ENCODE peak calls at places on chromosomes 11 and 22, in ten cellular contexts. G is cardiac muscle cell; H is IMR-90; T is psoas muscle; E is HCT116; R is tibial artery; U is CD4-positive, alpha-beta T cell; B is mucosa of descending colon; K is effector memory CD4-positive, alpha-beta T cell; O is PC-9. S is an unnamed sample. For H3K9me3, the result is how much of the 10 kb centered on the place peaks cover.

GRCh38 chr11:19861171-19861570 is 148.5 kb downstream of the NAV2 start:
- DNase-seq in K (no peak), B (no peak), T (no peak), O (no peak), G (no peak), U (no peak), H (no peak), R (no peak), E (no peak), S (no peak)

GRCh38 chr11:113555071-113555739 is 80.0 kb upstream of the DRD2 start:
- DNase-seq in B (no peak), G (no peak), O (no peak), U (no peak), H (no peak), T (no peak), K (no peak), E (no peak), R (no peak), S (no peak)

GRCh38 chr22:28864878-28865596 is 18.3 kb upstream of the ZNRF3 start:
- DNase-seq in O (no peak), E (no peak), H (no peak), K (no peak), U (no peak), T (no peak), B (no peak), G (no peak), R (no peak), S (no peak)

GRCh38 chr11:34625576-34625975 is 4.7 kb downstream of the EHF start:
- DNase-seq in K (no peak), H (no peak), U (no peak), B (no peak), E (no peak), O (no peak), R (no peak), T (no peak), G (no peak), S (no peak)

GRCh38 chr11:117316197-117316961 is at the start of gene BACE1:
- DNase-seq in K (no peak), E (peak), U (no peak), T (peak), O (peak), G (peak), B (peak), R (peak), H (peak), S (no peak)

GRCh38 chr11:122743949-122744876 is 88.7 kb downstream of the UBASH3B start:
- DNase-seq in G (no peak), U (peak), T (no peak), E (no peak), B (peak), H (no peak), R (peak), K (peak), O (no peak), S (peak)

GRCh38 chr11:121437018-121437685 is 15.0 kb upstream of the SORL1 start:
- DNase-seq in K (no peak), E (no peak), R (peak), H (peak), U (no peak), O (no peak), T (no peak), B (no peak), G (no peak), S (no peak)

GRCh38 chr22:26648011-26648497 is 9.3 kb upstream of the MIAT start:
- DNase-seq in K (peak), R (no peak), B (no peak), H (no peak), G (no peak), O (no peak), E (no peak), U (peak), T (no peak), S (peak)

GRCh38 chr11:86938203-86938899 is 16.8 kb downstream of the FZD4 start:
- DNase-seq in B (no peak), G (no peak), H (no peak), O (no peak), T (no peak), E (no peak), U (no peak), R (no peak), K (no peak), S (no peak)

GRCh38 chr11:67288452-67289225 is 464 bp upstream of the ANKRD13D start:
- DNase-seq in G (peak), T (peak), E (peak), O (peak), R (peak), U (peak), K (peak), B (peak), H (peak), S (peak)

GRCh38 chr22:42368379-42369249 is 63.6 kb downstream of the NFAM1 start:
- DNase-seq in U (peak), T (no peak), G (no peak), O (peak), K (peak), B (peak), H (no peak), R (no peak), E (no peak), S (peak)

GRCh38 chr11:125211191-125211953 is 46.8 kb downstream of the PKNOX2 start:
- DNase-seq in E (no peak), T (peak), O (no peak), R (no peak), K (no peak), G (peak), B (no peak), H (peak), U (no peak), S (no peak)

GRCh38 chr22:19811811-19812771 is 42.6 kb downstream of the GNB1L start:
- DNase-seq in T (no peak), G (no peak), E (no peak), U (no peak), K (no peak), H (no peak), O (no peak), B (no peak), R (no peak), S (no peak)

GRCh38 chr11:61911701-61912529 is 5.5 kb downstream of the RAB3IL1 start:
- DNase-seq in G (no peak), T (no peak), E (no peak), U (no peak), B (no peak), O (no peak), K (no peak), R (peak), H (no peak), S (no peak)

GRCh38 chr11:13015753-13016152 is 6.6 kb downstream of the RASSF10 start:
- DNase-seq in B (no peak), E (no peak), G (peak), O (no peak), U (no peak), K (no peak), H (no peak), R (no peak), T (no peak), S (no peak)

DNA sequence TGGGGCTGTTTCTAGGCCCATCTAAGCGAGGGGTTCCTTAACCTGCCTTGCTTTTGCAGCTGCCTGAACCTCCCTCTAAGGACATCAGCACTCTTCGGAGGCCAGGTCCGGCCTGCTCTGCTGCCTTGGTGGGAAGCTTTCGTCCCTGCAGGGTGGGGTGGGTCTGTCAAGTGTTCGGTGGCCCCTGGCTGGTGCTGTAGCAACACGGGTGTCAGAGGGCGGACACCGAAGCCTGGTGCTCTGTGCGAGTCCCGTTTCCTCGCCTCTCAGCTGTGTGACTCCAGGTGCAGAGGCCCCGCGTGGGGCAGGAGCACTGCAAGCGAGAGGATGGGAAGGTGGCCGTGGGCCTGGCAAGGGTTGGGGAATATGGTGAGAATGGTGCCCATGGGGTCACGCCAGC is 64.6 kb downstream of the CDKN1C start:
- DNase-seq in R (no peak), K (no peak), T (peak), H (no peak), U (no peak), O (no peak), G (no peak), B (no peak), E (no peak), S (no peak)
- H3K9me3 ChIP-seq in R (under half), K (under half), T (under half), H (under half), U (under half), O (under half), G (under half), B (under half), E (under half), S (under half)

GRCh38 chr22:33035276-33035863 is 22.8 kb downstream of the SYN3 start:
- DNase-seq in T (no peak), U (no peak), R (no peak), O (no peak), E (no peak), G (no peak), H (no peak), K (no peak), B (no peak), S (no peak)
- H3K9me3 ChIP-seq in T (under half), U (under half), R (under half), O (under half), E (under half), G (under half), H (under half), K (under half), B (under half), S (under half)

DNA sequence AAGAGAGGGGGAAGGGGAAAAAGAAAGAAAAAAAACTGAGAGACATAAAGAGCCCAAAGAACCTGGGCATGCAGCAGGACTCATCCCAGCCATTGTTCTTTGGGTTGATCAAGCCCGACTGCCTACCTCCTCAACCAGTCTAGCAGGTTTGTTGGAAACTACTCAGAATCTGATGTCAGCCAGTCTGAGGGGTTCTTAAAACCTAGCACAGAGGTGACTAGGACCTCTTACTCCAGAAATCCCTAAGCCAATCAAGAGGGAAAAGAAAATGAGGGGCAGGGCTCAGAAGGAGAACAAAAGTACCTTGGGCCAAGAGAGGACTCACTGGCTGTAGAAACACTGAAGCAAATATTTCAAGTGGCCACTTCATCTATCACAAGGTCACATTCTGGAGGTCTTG is 228.0 kb downstream of the AASDHPPT start:
- DNase-seq in O (peak), U (no peak), E (no peak), K (no peak), B (no peak), H (no peak), G (peak), R (no peak), T (no peak), S (no peak)
- H3K9me3 ChIP-seq in O (under half), U (under half), E (under half), K (under half), B (under half), H (under half), G (under half), R (under half), T (under half), S (under half)

DNA sequence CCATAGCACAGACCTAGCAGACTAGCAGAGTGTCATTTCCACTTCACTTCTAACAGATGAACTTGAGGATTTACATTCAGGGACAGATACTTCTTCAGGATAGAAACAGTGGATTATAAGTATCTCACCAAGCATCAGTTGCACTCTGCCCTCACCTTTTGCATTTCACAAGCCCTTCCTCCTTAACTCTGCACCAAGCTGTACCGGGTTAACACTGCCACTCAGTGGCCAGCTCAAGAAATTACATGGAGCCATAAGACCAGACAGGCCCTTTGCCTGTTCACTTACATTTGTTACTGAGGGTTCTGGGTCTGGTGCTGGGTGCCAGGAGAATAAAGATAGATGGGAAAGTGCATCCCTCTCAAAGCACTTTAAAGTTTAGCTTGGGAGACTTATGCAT is 309.8 kb downstream of the SHANK2 start:
- DNase-seq in E (peak), R (no peak), O (no peak), B (no peak), K (no peak), U (no peak), G (no peak), H (no peak), T (no peak), S (no peak)
- H3K9me3 ChIP-seq in E (under half), R (under half), O (under half), B (under half), K (under half), U (under half), G (under half), H (under half), T (under half), S (under half)

GRCh38 chr22:49296561-49296960 is 531.1 kb downstream of the BRD1 start:
- DNase-seq in E (no peak), T (no peak), H (no peak), K (no peak), U (no peak), O (no peak), R (peak), G (no peak), B (no peak), S (no peak)
- H3K9me3 ChIP-seq in E (under half), T (under half), H (half or more), K (under half), U (under half), O (under half), R (under half), G (under half), B (under half), S (under half)

GRCh38 chr11:74870485-74870884 is 78.4 kb downstream of the XRRA1 start:
- DNase-seq in B (no peak), T (no peak), G (no peak), O (no peak), E (peak), R (no peak), U (no peak), H (peak), K (no peak), S (no peak)
- H3K9me3 ChIP-seq in B (half or more), T (half or more), G (under half), O (half or more), E (under half), R (half or more), U (half or more), H (under half), K (under half), S (under half)

GRCh38 chr11:134626032-134626431 is 214.0 kb upstream of the B3GAT1 start:
- DNase-seq in U (no peak), H (no peak), R (no peak), E (no peak), B (no peak), K (no peak), T (no peak), G (no peak), O (no peak), S (no peak)
- H3K9me3 ChIP-seq in U (under half), H (under half), R (under half), E (under half), B (under half), K (under half), T (under half), G (under half), O (under half), S (under half)

DNA sequence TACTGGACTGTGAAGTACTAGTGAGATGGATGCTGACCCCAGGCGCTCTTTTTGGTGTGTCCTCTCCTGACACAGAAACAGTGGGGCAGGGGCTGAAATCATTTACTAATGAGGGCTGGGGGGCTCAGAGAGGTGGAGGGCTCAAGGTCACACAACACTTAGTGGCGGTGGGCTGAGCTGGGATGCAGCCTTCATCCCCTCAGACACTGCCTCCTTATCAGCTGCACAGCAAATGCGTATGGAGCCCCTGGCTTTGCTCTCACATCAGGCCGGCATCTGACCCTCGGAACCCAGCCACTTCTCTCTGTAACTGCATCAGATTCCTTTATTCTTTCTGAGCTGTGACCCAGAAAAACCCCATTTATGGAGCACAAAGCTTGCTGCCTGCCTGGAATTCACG is 736.5 kb downstream of the TBC1D22A start:
- DNase-seq in G (no peak), R (no peak), O (no peak), E (no peak), T (no peak), K (no peak), H (no peak), B (no peak), U (no peak), S (no peak)
- H3K9me3 ChIP-seq in G (under half), R (under half), O (under half), E (under half), T (under half), K (under half), H (under half), B (under half), U (under half), S (under half)